ENCODE peak calls at places on chromosome 10, in six cellular contexts. One of them, this sample, is unnamed. For H3K4me1, the result is how much of the 10 kb centered on the place peaks cover.

GRCh38 chr10:96651998-96652431 is 65.2 kb upstream of the TM9SF3 start:
- DNase-seq in CD8-positive, alpha-beta memory T cell: peak
- DNase-seq in uterus: no peak
- DNase-seq in lower lobe of right lung: no peak
- DNase-seq in psoas muscle: no peak
- DNase-seq in colonic mucosa: no peak
- DNase-seq in this sample: no peak

GRCh38 chr10:23157691-23158369 is 34.3 kb upstream of the PTF1A start:
- DNase-seq in uterus: no peak
- DNase-seq in colonic mucosa: no peak
- DNase-seq in psoas muscle: no peak
- DNase-seq in lower lobe of right lung: no peak
- DNase-seq in CD8-positive, alpha-beta memory T cell: no peak
- DNase-seq in this sample: no peak

GRCh38 chr10:93126484-93127052 is 52.9 kb downstream of the CYP26A1 start:
- DNase-seq in colonic mucosa: no peak
- DNase-seq in CD8-positive, alpha-beta memory T cell: no peak
- DNase-seq in uterus: no peak
- DNase-seq in lower lobe of right lung: no peak
- DNase-seq in psoas muscle: no peak
- DNase-seq in this sample: no peak

GRCh38 chr10:82943142-82943541 is 1068.1 kb downstream of the NRG3 start:
- DNase-seq in psoas muscle: no peak
- DNase-seq in uterus: no peak
- DNase-seq in lower lobe of right lung: no peak
- DNase-seq in CD8-positive, alpha-beta memory T cell: no peak
- DNase-seq in colonic mucosa: no peak
- DNase-seq in this sample: no peak

GRCh38 chr10:47037654-47038425 is 126.6 kb downstream of the PTPN20 start:
- DNase-seq in lower lobe of right lung: peak
- DNase-seq in uterus: no peak
- DNase-seq in colonic mucosa: no peak
- DNase-seq in psoas muscle: no peak
- DNase-seq in CD8-positive, alpha-beta memory T cell: no peak
- DNase-seq in this sample: no peak

GRCh38 chr10:13099144-13099665 is 758 bp upstream of the OPTN start:
- DNase-seq in psoas muscle: peak
- DNase-seq in colonic mucosa: peak
- DNase-seq in lower lobe of right lung: no peak
- DNase-seq in CD8-positive, alpha-beta memory T cell: no peak
- DNase-seq in uterus: peak
- DNase-seq in this sample: no peak

GRCh38 chr10:37682617-37683016 is 174.8 kb downstream of the ZNF248 start:
- DNase-seq in psoas muscle: no peak
- DNase-seq in CD8-positive, alpha-beta memory T cell: no peak
- DNase-seq in uterus: no peak
- DNase-seq in lower lobe of right lung: no peak
- DNase-seq in colonic mucosa: no peak
- DNase-seq in this sample: no peak

GRCh38 chr10:4183761-4184261 is 398.8 kb upstream of the KLF6 start:
- DNase-seq in psoas muscle: no peak
- DNase-seq in uterus: no peak
- DNase-seq in colonic mucosa: no peak
- DNase-seq in lower lobe of right lung: no peak
- DNase-seq in CD8-positive, alpha-beta memory T cell: no peak
- DNase-seq in this sample: no peak

GRCh38 chr10:121851791-121852190 is 76.0 kb downstream of the ATE1 start:
- DNase-seq in uterus: no peak
- DNase-seq in psoas muscle: no peak
- DNase-seq in lower lobe of right lung: no peak
- DNase-seq in CD8-positive, alpha-beta memory T cell: no peak
- DNase-seq in colonic mucosa: no peak
- DNase-seq in this sample: no peak

GRCh38 chr10:128254486-128254885 is 128.3 kb upstream of the MKI67 start:
- DNase-seq in psoas muscle: no peak
- DNase-seq in colonic mucosa: no peak
- DNase-seq in CD8-positive, alpha-beta memory T cell: no peak
- DNase-seq in lower lobe of right lung: no peak
- DNase-seq in uterus: no peak
- DNase-seq in this sample: no peak

GRCh38 chr10:23530079-23530478 is 91.2 kb downstream of the OTUD1 start:
- DNase-seq in uterus: no peak
- DNase-seq in lower lobe of right lung: no peak
- DNase-seq in psoas muscle: no peak
- DNase-seq in CD8-positive, alpha-beta memory T cell: no peak
- DNase-seq in colonic mucosa: no peak
- DNase-seq in this sample: no peak

GRCh38 chr10:31952066-31952465 is 23.4 kb upstream of the ARHGAP12 start:
- DNase-seq in psoas muscle: no peak
- DNase-seq in CD8-positive, alpha-beta memory T cell: no peak
- DNase-seq in uterus: no peak
- DNase-seq in colonic mucosa: no peak
- DNase-seq in lower lobe of right lung: no peak
- DNase-seq in this sample: no peak

GRCh38 chr10:3159160-3159559 is 13.4 kb downstream of the PITRM1 start:
- DNase-seq in psoas muscle: no peak
- DNase-seq in lower lobe of right lung: no peak
- DNase-seq in uterus: no peak
- DNase-seq in colonic mucosa: no peak
- DNase-seq in CD8-positive, alpha-beta memory T cell: no peak
- DNase-seq in this sample: no peak

GRCh38 chr10:6170638-6171037 is 32.1 kb upstream of the PFKFB3 start:
- DNase-seq in colonic mucosa: peak
- DNase-seq in uterus: no peak
- DNase-seq in CD8-positive, alpha-beta memory T cell: no peak
- DNase-seq in psoas muscle: no peak
- DNase-seq in lower lobe of right lung: no peak
- DNase-seq in this sample: no peak

GRCh38 chr10:70234668-70235447 is 1.6 kb upstream of the PPA1 start:
- DNase-seq in uterus: peak
- DNase-seq in CD8-positive, alpha-beta memory T cell: no peak
- DNase-seq in psoas muscle: peak
- DNase-seq in lower lobe of right lung: no peak
- DNase-seq in colonic mucosa: no peak
- DNase-seq in this sample: no peak

GRCh38 chr10:97726636-97727178 is 10.2 kb upstream of the ZFYVE27 start:
- DNase-seq in colonic mucosa: peak
- DNase-seq in psoas muscle: no peak
- DNase-seq in uterus: peak
- DNase-seq in lower lobe of right lung: no peak
- DNase-seq in CD8-positive, alpha-beta memory T cell: no peak
- DNase-seq in this sample: no peak

GRCh38 chr10:120600871-120601644 is 144.0 kb downstream of the PLPP4 start:
- DNase-seq in CD8-positive, alpha-beta memory T cell: no peak
- DNase-seq in uterus: no peak
- DNase-seq in lower lobe of right lung: no peak
- DNase-seq in colonic mucosa: no peak
- DNase-seq in psoas muscle: no peak
- DNase-seq in this sample: no peak

GRCh38 chr10:133131754-133132710 is 28.0 kb upstream of the KNDC1 start:
- DNase-seq in uterus: peak
- DNase-seq in CD8-positive, alpha-beta memory T cell: no peak
- DNase-seq in lower lobe of right lung: peak
- DNase-seq in psoas muscle: peak
- DNase-seq in colonic mucosa: no peak
- DNase-seq in this sample: no peak

GRCh38 chr10:29950391-29950790 is 109.0 kb downstream of the JCAD start:
- DNase-seq in lower lobe of right lung: no peak
- DNase-seq in psoas muscle: no peak
- DNase-seq in colonic mucosa: no peak
- DNase-seq in uterus: no peak
- DNase-seq in CD8-positive, alpha-beta memory T cell: no peak
- DNase-seq in this sample: no peak

GRCh38 chr10:6047847-6048246 is 14.3 kb downstream of the IL2RA start:
- DNase-seq in CD8-positive, alpha-beta memory T cell: no peak
- DNase-seq in uterus: no peak
- DNase-seq in psoas muscle: no peak
- DNase-seq in colonic mucosa: peak
- DNase-seq in lower lobe of right lung: no peak
- DNase-seq in this sample: no peak

GRCh38 chr10:96565774-96566173 is 21.0 kb downstream of the TM9SF3 start:
- DNase-seq in lower lobe of right lung: no peak
- DNase-seq in CD8-positive, alpha-beta memory T cell: no peak
- DNase-seq in psoas muscle: no peak
- DNase-seq in colonic mucosa: no peak
- DNase-seq in uterus: no peak
- DNase-seq in this sample: no peak

GRCh38 chr10:63120554-63120953 is 12.6 kb upstream of the NRBF2 start:
- DNase-seq in lower lobe of right lung: no peak
- DNase-seq in CD8-positive, alpha-beta memory T cell: no peak
- DNase-seq in colonic mucosa: no peak
- DNase-seq in uterus: no peak
- DNase-seq in psoas muscle: peak
- DNase-seq in this sample: no peak

GRCh38 chr10:24910574-24910973 is 41.8 kb downstream of the PRTFDC1 start:
- DNase-seq in colonic mucosa: no peak
- DNase-seq in psoas muscle: no peak
- DNase-seq in uterus: no peak
- DNase-seq in CD8-positive, alpha-beta memory T cell: no peak
- DNase-seq in lower lobe of right lung: no peak
- DNase-seq in this sample: no peak

GRCh38 chr10:24920907-24921881 is 31.2 kb downstream of the PRTFDC1 start:
- DNase-seq in CD8-positive, alpha-beta memory T cell: no peak
- DNase-seq in lower lobe of right lung: no peak
- DNase-seq in uterus: peak
- DNase-seq in psoas muscle: peak
- DNase-seq in colonic mucosa: peak
- DNase-seq in this sample: peak

GRCh38 chr10:45418417-45418858 is 44.4 kb downstream of the ALOX5 start:
- DNase-seq in colonic mucosa: no peak
- DNase-seq in lower lobe of right lung: no peak
- DNase-seq in uterus: no peak
- DNase-seq in CD8-positive, alpha-beta memory T cell: no peak
- DNase-seq in psoas muscle: no peak
- DNase-seq in this sample: no peak

GRCh38 chr10:23361665-23362064 is 17.1 kb upstream of the C10orf67 start:
- DNase-seq in lower lobe of right lung: no peak
- DNase-seq in colonic mucosa: no peak
- DNase-seq in CD8-positive, alpha-beta memory T cell: no peak
- DNase-seq in psoas muscle: no peak
- DNase-seq in uterus: no peak
- DNase-seq in this sample: no peak

GRCh38 chr10:116271593-116272496 is 1.2 kb downstream of the GFRA1 start:
- DNase-seq in uterus: no peak
- DNase-seq in colonic mucosa: no peak
- DNase-seq in CD8-positive, alpha-beta memory T cell: no peak
- DNase-seq in lower lobe of right lung: no peak
- DNase-seq in psoas muscle: peak
- DNase-seq in this sample: no peak

GRCh38 chr10:546971-547590 is 142.4 kb downstream of the DIP2C start:
- DNase-seq in colonic mucosa: no peak
- DNase-seq in uterus: no peak
- DNase-seq in lower lobe of right lung: no peak
- DNase-seq in CD8-positive, alpha-beta memory T cell: no peak
- DNase-seq in psoas muscle: no peak
- DNase-seq in this sample: no peak

GRCh38 chr10:75049316-75050285 is 61.9 kb upstream of the SAMD8 start:
- DNase-seq in lower lobe of right lung: no peak
- DNase-seq in colonic mucosa: no peak
- DNase-seq in psoas muscle: no peak
- DNase-seq in CD8-positive, alpha-beta memory T cell: no peak
- DNase-seq in uterus: peak
- DNase-seq in this sample: no peak

GRCh38 chr10:75048669-75049098 is 62.8 kb upstream of the SAMD8 start:
- DNase-seq in colonic mucosa: no peak
- DNase-seq in CD8-positive, alpha-beta memory T cell: no peak
- DNase-seq in uterus: peak
- DNase-seq in lower lobe of right lung: no peak
- DNase-seq in psoas muscle: no peak
- DNase-seq in this sample: no peak

GRCh38 chr10:75050520-75050919 is 60.9 kb upstream of the SAMD8 start:
- DNase-seq in uterus: no peak
- DNase-seq in psoas muscle: no peak
- DNase-seq in CD8-positive, alpha-beta memory T cell: no peak
- DNase-seq in colonic mucosa: no peak
- DNase-seq in lower lobe of right lung: no peak
- DNase-seq in this sample: no peak

DNA sequence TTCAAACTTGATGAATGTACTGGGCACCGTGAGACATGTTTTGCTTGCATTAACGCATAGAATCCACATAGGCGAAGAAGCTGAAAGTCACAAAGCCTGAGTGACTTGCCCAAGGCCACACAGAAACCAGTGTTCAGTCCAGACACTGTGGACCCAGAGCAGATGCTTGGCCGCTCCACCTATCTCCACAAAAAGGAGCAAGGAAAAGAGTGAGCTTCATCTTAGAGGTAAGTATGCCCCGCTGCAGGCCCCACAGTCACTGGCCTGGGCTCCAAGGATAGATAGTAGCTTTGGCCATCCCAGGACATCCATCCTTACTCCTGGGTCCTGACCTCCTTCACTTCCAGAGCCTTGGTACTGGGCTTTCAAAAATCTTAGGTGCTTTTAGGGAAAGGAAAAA is 60.1 kb upstream of the SAMD8 start:
- DNase-seq in psoas muscle: no peak
- DNase-seq in CD8-positive, alpha-beta memory T cell: no peak
- DNase-seq in lower lobe of right lung: no peak
- DNase-seq in uterus: no peak
- DNase-seq in colonic mucosa: no peak
- DNase-seq in this sample: no peak
- H3K4me1 ChIP-seq in psoas muscle: under half
- H3K4me1 ChIP-seq in CD8-positive, alpha-beta memory T cell: under half
- H3K4me1 ChIP-seq in lower lobe of right lung: under half
- H3K4me1 ChIP-seq in uterus: under half
- H3K4me1 ChIP-seq in colonic mucosa: under half
- H3K4me1 ChIP-seq in this sample: under half

GRCh38 chr10:103845983-103846382 is 9.4 kb downstream of the SH3PXD2A start:
- DNase-seq in psoas muscle: peak
- DNase-seq in CD8-positive, alpha-beta memory T cell: no peak
- DNase-seq in colonic mucosa: peak
- DNase-seq in uterus: no peak
- DNase-seq in lower lobe of right lung: no peak
- DNase-seq in this sample: no peak
- H3K4me1 ChIP-seq in psoas muscle: half or more
- H3K4me1 ChIP-seq in CD8-positive, alpha-beta memory T cell: under half
- H3K4me1 ChIP-seq in colonic mucosa: under half
- H3K4me1 ChIP-seq in uterus: under half
- H3K4me1 ChIP-seq in lower lobe of right lung: half or more
- H3K4me1 ChIP-seq in this sample: under half

GRCh38 chr10:110502851-110503301 is 5.2 kb downstream of the DUSP5 start:
- DNase-seq in CD8-positive, alpha-beta memory T cell: no peak
- DNase-seq in uterus: peak
- DNase-seq in colonic mucosa: peak
- DNase-seq in psoas muscle: no peak
- DNase-seq in lower lobe of right lung: no peak
- DNase-seq in this sample: no peak
- H3K4me1 ChIP-seq in CD8-positive, alpha-beta memory T cell: half or more
- H3K4me1 ChIP-seq in uterus: under half
- H3K4me1 ChIP-seq in colonic mucosa: under half
- H3K4me1 ChIP-seq in psoas muscle: under half
- H3K4me1 ChIP-seq in lower lobe of right lung: half or more
- H3K4me1 ChIP-seq in this sample: under half

DNA sequence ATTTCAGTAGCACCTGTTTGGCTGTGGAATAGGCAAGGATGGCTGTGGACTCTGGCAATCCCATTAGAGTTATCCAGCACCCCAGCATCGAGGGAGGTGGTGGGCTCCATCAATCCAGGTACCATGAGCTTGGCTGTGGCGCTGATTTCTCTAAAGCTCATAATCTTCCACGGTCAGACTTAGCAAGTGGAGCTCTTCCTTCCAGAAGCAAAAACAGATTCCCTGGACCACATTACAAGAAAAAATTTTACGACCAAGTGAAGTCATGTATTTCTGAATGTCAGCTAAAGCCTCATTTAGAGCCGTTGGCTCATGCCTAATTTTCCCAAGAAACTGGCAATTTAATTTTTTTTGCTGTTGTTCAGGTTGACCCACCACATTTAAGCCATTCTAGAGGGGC is 135.1 kb downstream of the CELF2 start:
- DNase-seq in lower lobe of right lung: no peak
- DNase-seq in uterus: no peak
- DNase-seq in CD8-positive, alpha-beta memory T cell: no peak
- DNase-seq in psoas muscle: no peak
- DNase-seq in colonic mucosa: no peak
- DNase-seq in this sample: no peak
- H3K4me1 ChIP-seq in lower lobe of right lung: under half
- H3K4me1 ChIP-seq in uterus: under half
- H3K4me1 ChIP-seq in CD8-positive, alpha-beta memory T cell: half or more
- H3K4me1 ChIP-seq in psoas muscle: half or more
- H3K4me1 ChIP-seq in colonic mucosa: under half
- H3K4me1 ChIP-seq in this sample: under half

This sample was measured in ascending aorta.